ENCODE peak calls at places on chromosomes 7 and 10, in seven cellular contexts. I is tibial artery, P is psoas muscle, W is hypothalamus, F is RCC 7860, H is substantia nigra, D is BJ. G is an unnamed sample.

GRCh38 chr10:119478111-119479047 is 64.1 kb downstream of the RGS10 start:
- DNase-seq in F (no peak), P (no peak), D (no peak), W (no peak), H (no peak), I (no peak), G (no peak)

GRCh38 chr7:151432658-151433521 is 7.1 kb downstream of the CRYGN start:
- DNase-seq in D (no peak), I (no peak), F (no peak), W (no peak), P (no peak), H (no peak), G (no peak)

GRCh38 chr7:157805716-157806115 is 468.9 kb downstream of the DNAJB6 start:
- DNase-seq in W (no peak), I (no peak), P (peak; percentile 4), H (no peak), D (no peak), F (no peak), G (no peak)

GRCh38 chr7:66183700-66184099 is 21.4 kb upstream of the TPST1 start:
- DNase-seq in P (no peak), W (no peak), H (no peak), D (peak; percentile 58), I (no peak), F (peak; percentile 69), G (no peak)

GRCh38 chr7:157309990-157310668 is 26.7 kb upstream of the DNAJB6 start:
- DNase-seq in H (peak; percentile 35), F (peak; percentile 100), P (no peak), W (peak; percentile 8), D (peak; percentile 94), I (no peak), G (no peak)

GRCh38 chr10:2631557-2631956 is 435.8 kb upstream of the PFKP start:
- DNase-seq in W (no peak), D (no peak), H (no peak), F (no peak), P (no peak), I (no peak), G (no peak)

GRCh38 chr10:101415884-101416283 is 61.9 kb downstream of the BTRC start:
- DNase-seq in D (no peak), W (no peak), P (no peak), H (no peak), I (no peak), F (no peak), G (no peak)

GRCh38 chr7:117086788-117087187 is 133.5 kb downstream of the ST7 start:
- DNase-seq in W (no peak), I (no peak), H (no peak), D (no peak), P (no peak), F (no peak), G (no peak)

GRCh38 chr7:98470131-98470985 is 69.5 kb upstream of the BAIAP2L1 start:
- DNase-seq in I (no peak), F (no peak), D (no peak), W (peak; percentile 19), H (no peak), P (no peak), G (peak; percentile 78)

GRCh38 chr7:48438196-48438595 is 266.9 kb downstream of the ABCA13 start:
- DNase-seq in I (no peak), P (no peak), D (no peak), W (no peak), H (no peak), F (no peak), G (no peak)

GRCh38 chr7:24917510-24918239 is 62.3 kb downstream of the OSBPL3 start:
- DNase-seq in F (no peak), P (no peak), H (no peak), W (no peak), D (peak; percentile 54), I (no peak), G (no peak)

GRCh38 chr10:121583857-121584256 is 14.4 kb downstream of the FGFR2 start:
- DNase-seq in I (no peak), P (no peak), D (no peak), W (no peak), H (no peak), F (no peak), G (no peak)

GRCh38 chr10:14162626-14163344 is 167.9 kb downstream of the FRMD4A start:
- DNase-seq in F (no peak), I (no peak), H (no peak), D (no peak), W (no peak), P (no peak), G (no peak)

GRCh38 chr7:98240961-98241673 is 10.9 kb downstream of the TECPR1 start:
- DNase-seq in I (no peak), F (no peak), P (peak; percentile 73), W (peak; percentile 41), D (no peak), H (peak; percentile 17), G (peak; percentile 40)

GRCh38 chr10:63206997-63207952 is 74.1 kb downstream of the NRBF2 start:
- DNase-seq in F (no peak), W (no peak), P (no peak), D (peak; percentile 51), I (no peak), H (peak; percentile 52), G (peak; percentile 29)

GRCh38 chr7:33334349-33334748 is 205.0 kb downstream of the BBS9 start:
- DNase-seq in F (no peak), D (no peak), W (no peak), P (no peak), H (no peak), I (no peak), G (no peak)

GRCh38 chr7:116713918-116714317 is 41.9 kb downstream of the MET start:
- DNase-seq in W (no peak), P (no peak), I (no peak), F (peak; percentile 69), D (peak; percentile 50), H (no peak), G (no peak)

GRCh38 chr10:100544950-100545349 is 9.2 kb downstream of the HIF1AN start:
- DNase-seq in P (no peak), F (no peak), I (no peak), H (no peak), D (no peak), W (no peak), G (no peak)

GRCh38 chr7:42137941-42138340 is 99.1 kb downstream of the GLI3 start:
- DNase-seq in D (no peak), H (no peak), F (no peak), P (no peak), I (no peak), W (no peak), G (no peak)

GRCh38 chr7:75739796-75740672 is 1.3 kb upstream of the HIP1 start:
- DNase-seq in F (no peak), I (no peak), D (no peak), W (no peak), P (no peak), H (no peak), G (no peak)

GRCh38 chr7:98923512-98923911 is 45.2 kb downstream of the TRRAP start:
- DNase-seq in P (no peak), I (no peak), F (no peak), D (no peak), W (no peak), H (no peak), G (no peak)

GRCh38 chr10:123250640-123251039 is 96.4 kb downstream of the BUB3 start:
- DNase-seq in W (no peak), I (no peak), F (no peak), D (no peak), P (no peak), H (no peak), G (no peak)

GRCh38 chr10:62658516-62658915 is 146.0 kb upstream of the ADO start:
- DNase-seq in P (no peak), H (no peak), F (no peak), D (no peak), W (no peak), I (no peak), G (no peak)

GRCh38 chr7:155916926-155917655 is 104.8 kb upstream of the SHH start:
- DNase-seq in W (no peak), P (no peak), D (no peak), F (no peak), I (no peak), H (no peak), G (no peak)

GRCh38 chr7:158274996-158275395 is 312.6 kb downstream of the PTPRN2 start:
- DNase-seq in P (peak; percentile 12), F (no peak), I (peak; percentile 33), D (no peak), W (no peak), H (no peak), G (no peak)

GRCh38 chr7:157564518-157565177 is 227.8 kb downstream of the DNAJB6 start:
- DNase-seq in P (no peak), W (no peak), H (no peak), F (peak; percentile 86), I (no peak), D (peak; percentile 20), G (no peak)

GRCh38 chr10:510415-510881 is 179.0 kb downstream of the DIP2C start:
- DNase-seq in W (peak; percentile 52), I (peak; percentile 77), P (no peak), F (no peak), D (no peak), H (peak; percentile 46), G (no peak)

GRCh38 chr7:41051525-41051924 is 651.4 kb downstream of the INHBA start:
- DNase-seq in H (no peak), I (no peak), F (no peak), D (no peak), W (no peak), P (no peak), G (no peak)

GRCh38 chr10:28256776-28257175 is 46.1 kb downstream of the MPP7 start:
- DNase-seq in P (no peak), I (no peak), H (no peak), D (no peak), W (no peak), F (peak; percentile 68), G (no peak)

GRCh38 chr10:132394201-132394811 is 2.7 kb upstream of the PWWP2B start:
- DNase-seq in H (no peak), P (peak; percentile 44), I (no peak), D (no peak), F (no peak), W (no peak), G (no peak)

GRCh38 chr7:1843921-1844335 is 173.9 kb downstream of the ELFN1 start:
- DNase-seq in I (peak; percentile 52), W (no peak), H (no peak), P (peak; percentile 29), D (no peak), F (no peak), G (no peak)

GRCh38 chr10:34626158-34626557 is 188.9 kb downstream of the PARD3 start:
- DNase-seq in W (no peak), I (no peak), F (no peak), H (no peak), D (no peak), P (no peak), G (no peak)

GRCh38 chr7:78510580-78511188 is 712.1 kb downstream of the PHTF2 start:
- DNase-seq in I (no peak), D (no peak), P (no peak), W (peak; percentile 27), F (peak; percentile 38), H (peak; percentile 29), G (no peak)

GRCh38 chr7:3649250-3649649 is 348.2 kb downstream of the SDK1 start:
- DNase-seq in F (no peak), D (no peak), W (no peak), P (no peak), I (no peak), H (no peak), G (no peak)

GRCh38 chr7:155312653-155313052 is 15.0 kb downstream of the INSIG1 start:
- DNase-seq in I (no peak), F (no peak), W (no peak), P (no peak), D (no peak), H (no peak), G (no peak)

GRCh38 chr7:54392935-54393334 is 149.2 kb upstream of the VSTM2A start:
- DNase-seq in D (no peak), F (no peak), H (no peak), P (no peak), W (no peak), I (no peak), G (no peak)